ENCODE peak calls at places on chromosomes 3 and 15, in nine cellular contexts. I is nucleus accumbens; Z is AG08395; A is NCI-H2171; J is activated T-cell treated with anti-CD3 and anti-CD28 coated beads for 1 hour; Q is mucosa of descending colon; K is activated CD4-positive, alpha-beta memory T cell treated with anti-CD3 and anti-CD28 coated beads for 36 hours; X is GOT3; V is cardiac fibroblast. D is an unnamed sample.

GRCh38 chr15:26894181-26894580 is 27.3 kb downstream of the GABRA5 start:
- DNase-seq in I (no peak), Z (no peak), A (no peak), J (no peak), Q (no peak), K (no peak), X (no peak), V (no peak), D (no peak)

GRCh38 chr15:94387854-94388441 is 156.6 kb downstream of the MCTP2 start:
- DNase-seq in I (no peak), Z (no peak), A (no peak), J (no peak), Q (no peak), K (no peak), X (no peak), V (no peak), D (no peak)

GRCh38 chr3:169694117-169694516 is 30.6 kb upstream of the MECOM start:
- DNase-seq in I (no peak), Z (no peak), A (no peak), J (no peak), Q (no peak), K (no peak), X (no peak), V (peak), D (no peak)

GRCh38 chr3:59884409-59884808 is 834.6 kb upstream of the CFAP20DC start:
- DNase-seq in I (no peak), Z (no peak), A (no peak), J (no peak), Q (no peak), K (no peak), X (no peak), V (no peak), D (no peak)

GRCh38 chr3:58635371-58636285 is 30.9 kb downstream of the FAM3D start:
- DNase-seq in I (no peak), Z (no peak), A (no peak), J (no peak), Q (no peak), K (no peak), X (no peak), V (no peak), D (no peak)

GRCh38 chr3:124059580-124059979 is 67.7 kb upstream of the ROPN1 start:
- DNase-seq in I (no peak), Z (peak), A (no peak), J (no peak), Q (no peak), K (no peak), X (no peak), V (peak), D (no peak)

GRCh38 chr15:61227269-61228024 is 1.7 kb downstream of the RORA start:
- DNase-seq in I (peak), Z (peak), A (peak), J (no peak), Q (peak), K (no peak), X (no peak), V (peak), D (peak)

GRCh38 chr3:41274944-41275668 is 75.8 kb downstream of the CTNNB1 start:
- DNase-seq in I (no peak), Z (peak), A (no peak), J (no peak), Q (no peak), K (no peak), X (peak), V (peak), D (peak)

GRCh38 chr15:76386926-76387325 is 50.4 kb downstream of the ISL2 start:
- DNase-seq in I (no peak), Z (no peak), A (no peak), J (no peak), Q (no peak), K (no peak), X (no peak), V (no peak), D (no peak)

GRCh38 chr3:51845129-51845528 is 16.3 kb upstream of the IQCF2 start:
- DNase-seq in I (no peak), Z (no peak), A (no peak), J (no peak), Q (no peak), K (no peak), X (no peak), V (no peak), D (no peak)

GRCh38 chr3:114792159-114792918 is 354.7 kb downstream of the ZBTB20 start:
- DNase-seq in I (no peak), Z (no peak), A (no peak), J (no peak), Q (no peak), K (no peak), X (no peak), V (no peak), D (no peak)

GRCh38 chr15:99651023-99651807 is 82.0 kb downstream of the LYSMD4 start:
- DNase-seq in I (no peak), Z (peak), A (no peak), J (no peak), Q (no peak), K (no peak), X (no peak), V (peak), D (peak)

GRCh38 chr3:12508316-12508715 is 24.0 kb downstream of the TSEN2 start:
- DNase-seq in I (no peak), Z (peak), A (no peak), J (no peak), Q (no peak), K (no peak), X (peak), V (peak), D (peak)